ENCODE peak calls at places on chromosomes 3 and 15, in five cellular contexts. W is CD8-positive, alpha-beta memory T cell; Q is left cardiac atrium; E is lung microvascular endothelial cell; A is HEK293T. K is an unnamed sample.

GRCh38 chr3:32733631-32734229 is 48.7 kb downstream of the CNOT10 start:
- DNase-seq in W (no peak), Q (no peak), E (peak; percentile 55), A (peak; percentile 39), K (no peak)

GRCh38 chr3:172201990-172202318 is 162.6 kb downstream of the FNDC3B start:
- DNase-seq in W (no peak), Q (no peak), E (peak; percentile 64), A (no peak), K (no peak)

GRCh38 chr3:126025862-126026261 is 56.9 kb downstream of the ROPN1B start:
- DNase-seq in W (no peak), Q (no peak), E (no peak), A (no peak), K (no peak)

GRCh38 chr3:63513801-63514200 is 138.7 kb upstream of the SNTN start:
- DNase-seq in W (no peak), Q (no peak), E (no peak), A (no peak), K (no peak)

GRCh38 chr3:79167651-79168416 is 600.0 kb downstream of the ROBO1 start:
- DNase-seq in W (no peak), Q (no peak), E (peak; percentile 1), A (no peak), K (no peak)

GRCh38 chr3:64575211-64575844 is 112.5 kb downstream of the ADAMTS9 start:
- DNase-seq in W (no peak), Q (no peak), E (peak; percentile 38), A (peak; percentile 49), K (peak; percentile 3)

GRCh38 chr3:72272356-72272755 is 487.4 kb upstream of the PROK2 start:
- DNase-seq in W (no peak), Q (no peak), E (no peak), A (no peak), K (no peak)

GRCh38 chr3:157023211-157023610 is 136.7 kb downstream of the CCNL1 start:
- DNase-seq in W (no peak), Q (no peak), E (no peak), A (no peak), K (no peak)

GRCh38 chr15:40250771-40251454 is 12.1 kb downstream of the PAK6 start:
- DNase-seq in W (no peak), Q (no peak), E (no peak), A (no peak), K (no peak)

GRCh38 chr3:46558184-46559029 is 7.7 kb downstream of the LRRC2 start:
- DNase-seq in W (peak; percentile 68), Q (peak; percentile 91), E (peak; percentile 94), A (peak; percentile 83), K (peak; percentile 91)

GRCh38 chr15:73426458-73426994 is 16.4 kb upstream of the REC114 start:
- DNase-seq in W (no peak), Q (no peak), E (no peak), A (no peak), K (no peak)

GRCh38 chr3:145807990-145808389 is 353.0 kb downstream of the PLOD2 start:
- DNase-seq in W (no peak), Q (peak; percentile 37), E (peak; percentile 19), A (peak; percentile 33), K (no peak)

GRCh38 chr3:147945968-147946519 is 536.9 kb downstream of the ZIC1 start:
- DNase-seq in W (no peak), Q (peak; percentile 33), E (peak; percentile 57), A (peak; percentile 19), K (peak; percentile 75)

GRCh38 chr15:70535071-70535954 is 228.0 kb downstream of the UACA start:
- DNase-seq in W (peak; percentile 62), Q (no peak), E (no peak), A (no peak), K (no peak)

GRCh38 chr15:42621386-42621785 is 46.0 kb downstream of the STARD9 start:
- DNase-seq in W (no peak), Q (no peak), E (no peak), A (no peak), K (no peak)

K was measured in Calu3.